ENCODE peak calls at places on chromosomes 11 and 22, in six cellular contexts. L is pancreas, U is heart left ventricle, V is fibroblast of pulmonary artery, B is GM12865, Y is cardiac muscle cell. R is an unnamed sample.

GRCh38 chr22:44741929-44742328 is 10.4 kb upstream of the ARHGAP8 start:
- DNase-seq in L (peak; percentile 5), U (no peak), V (no peak), B (no peak), Y (no peak), R (no peak)

GRCh38 chr11:78889698-78890097 is 315.0 kb upstream of the NARS2 start:
- DNase-seq in L (no peak), U (no peak), V (no peak), B (no peak), Y (no peak), R (no peak)

GRCh38 chr11:67615455-67616430 is 9.0 kb downstream of the NDUFV1 start:
- DNase-seq in L (peak; percentile 87), U (peak; percentile 69), V (peak; percentile 24), B (peak; percentile 64), Y (peak; percentile 65), R (no peak)

GRCh38 chr11:57469268-57469667 is 8.9 kb downstream of the RTN4RL2 start:
- DNase-seq in L (no peak), U (no peak), V (no peak), B (no peak), Y (no peak), R (no peak)

GRCh38 chr11:77062924-77063323 is 3.8 kb upstream of the CAPN5 start:
- DNase-seq in L (no peak), U (no peak), V (no peak), B (no peak), Y (no peak), R (no peak)

GRCh38 chr11:65915101-65915820 is 3.6 kb downstream of the C11orf68 start:
- DNase-seq in L (no peak), U (no peak), V (no peak), B (no peak), Y (no peak), R (no peak)

GRCh38 chr22:35802885-35803284 is 85.2 kb downstream of the APOL5 start:
- DNase-seq in L (no peak), U (no peak), V (no peak), B (no peak), Y (no peak), R (peak; percentile 61)

GRCh38 chr11:82867495-82868082 is 32.6 kb downstream of the PRCP start:
- DNase-seq in L (no peak), U (no peak), V (peak; percentile 86), B (peak; percentile 86), Y (peak; percentile 95), R (peak; percentile 74)

GRCh38 chr22:46007848-46008261 is 30.9 kb upstream of the WNT7B start:
- DNase-seq in L (no peak), U (peak; percentile 89), V (peak; percentile 96), B (no peak), Y (no peak), R (peak; percentile 96)

GRCh38 chr22:50522806-50523438 is 2.5 kb downstream of the SCO2 start:
- DNase-seq in L (peak; percentile 66), U (peak; percentile 62), V (no peak), B (no peak), Y (no peak), R (no peak)

GRCh38 chr22:19904881-19905618 is 36.5 kb upstream of the COMT start:
- DNase-seq in L (no peak), U (no peak), V (no peak), B (no peak), Y (no peak), R (no peak)

GRCh38 chr11:33500865-33501479 is 199.7 kb downstream of the C11orf91 start:
- DNase-seq in L (no peak), U (no peak), V (peak; percentile 68), B (no peak), Y (peak; percentile 76), R (peak; percentile 47)

GRCh38 chr11:65251476-65251875 is 10.3 kb upstream of the POLA2 start:
- DNase-seq in L (no peak), U (no peak), V (no peak), B (no peak), Y (no peak), R (peak; percentile 43)

GRCh38 chr11:77142091-77142975 is 14.3 kb downstream of the MYO7A start:
- DNase-seq in L (no peak), U (peak; percentile 30), V (no peak), B (peak; percentile 24), Y (no peak), R (no peak)

GRCh38 chr11:116731821-116732739 is 40.7 kb downstream of the BUD13 start:
- DNase-seq in L (peak; percentile 45), U (no peak), V (no peak), B (no peak), Y (peak; percentile 24), R (no peak)

GRCh38 chr22:35335936-35336781 is 36.5 kb downstream of the TOM1 start:
- DNase-seq in L (peak; percentile 92), U (no peak), V (no peak), B (no peak), Y (no peak), R (no peak)

GRCh38 chr11:87173185-87174039 is 135.7 kb downstream of the TMEM135 start:
- DNase-seq in L (no peak), U (no peak), V (peak; percentile 66), B (no peak), Y (no peak), R (peak; percentile 60)

GRCh38 chr11:97687106-97687505 is 1297.3 kb downstream of the JRKL start:
- DNase-seq in L (no peak), U (no peak), V (no peak), B (no peak), Y (peak; percentile 15), R (no peak)

GRCh38 chr11:10382518-10382917 is 72.5 kb upstream of the AMPD3 start:
- DNase-seq in L (no peak), U (no peak), V (no peak), B (peak; percentile 18), Y (no peak), R (no peak)

GRCh38 chr11:114296190-114296978 is at the start of gene NNMT:
- DNase-seq in L (no peak), U (no peak), V (peak; percentile 99), B (no peak), Y (no peak), R (peak; percentile 99)

GRCh38 chr11:20608938-20609337 is 9.5 kb downstream of the SLC6A5 start:
- DNase-seq in L (no peak), U (no peak), V (peak; percentile 14), B (no peak), Y (no peak), R (no peak)

GRCh38 chr11:20611445-20611844 is 12.0 kb downstream of the SLC6A5 start:
- DNase-seq in L (no peak), U (no peak), V (peak; percentile 39), B (no peak), Y (no peak), R (no peak)

GRCh38 chr11:20611892-20612291 is 12.5 kb downstream of the SLC6A5 start:
- DNase-seq in L (no peak), U (no peak), V (peak; percentile 89), B (no peak), Y (no peak), R (no peak)

GRCh38 chr11:20610825-20611224 is 11.4 kb downstream of the SLC6A5 start:
- DNase-seq in L (no peak), U (no peak), V (peak; percentile 88), B (no peak), Y (no peak), R (no peak)

DNA sequence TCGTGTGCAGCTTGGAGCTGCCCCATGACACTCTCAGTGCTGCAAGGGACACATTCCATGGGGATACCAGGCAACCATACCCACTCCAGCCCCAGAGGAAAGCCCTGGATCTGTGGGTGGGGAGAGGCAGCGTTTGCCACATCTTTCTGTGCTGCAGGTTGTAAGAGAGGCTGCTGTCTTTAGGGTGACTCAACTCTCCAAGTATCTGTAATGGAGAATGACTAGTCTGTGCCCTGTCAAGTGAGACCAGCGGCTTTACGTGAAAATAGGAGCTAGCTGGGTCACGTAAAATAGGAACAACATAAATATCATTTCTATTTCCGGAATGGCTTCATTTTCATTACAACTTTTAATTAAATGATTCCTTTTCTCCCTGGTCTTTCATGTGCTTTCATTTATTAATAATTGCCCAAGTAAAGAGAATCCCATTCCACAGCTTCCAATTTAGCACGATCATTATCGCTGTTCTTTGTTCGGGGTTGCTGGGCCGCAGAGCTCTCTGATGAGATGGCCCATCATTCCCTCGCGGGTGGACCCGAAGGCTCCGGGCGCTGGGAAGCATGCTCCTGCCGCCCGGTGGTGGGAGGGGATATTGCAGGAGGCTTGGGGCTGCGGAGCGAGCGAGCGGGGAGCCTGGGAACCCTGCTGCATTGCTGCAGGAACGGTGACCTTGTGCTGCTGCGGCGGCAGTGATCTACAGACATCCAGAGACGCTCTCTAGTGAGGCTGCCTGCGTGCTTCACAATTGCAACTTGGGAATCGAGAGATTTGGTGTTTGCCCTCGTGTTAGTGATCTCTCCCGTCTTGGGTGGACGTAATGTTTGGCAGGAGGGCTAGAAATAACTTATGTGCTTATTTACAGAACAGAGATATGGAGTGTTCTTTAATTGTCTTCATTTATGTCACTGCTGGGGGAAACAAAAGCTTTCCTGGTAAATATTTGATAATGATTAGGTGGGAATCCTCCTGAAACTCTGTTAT is 10.6 kb downstream of the SLC6A5 start:
- DNase-seq in L (peak; percentile 87), U (peak; percentile 87), V (peak; percentile 73), B (peak; percentile 79), Y (peak; percentile 90), R (peak; percentile 51)
- H3K4me3 ChIP-seq in L (no peak overlapping the region), U (no peak overlapping the region), V (peak overlapping the region; percentile 28), B (peak overlapping the region; percentile 38), Y (no peak overlapping the region), R (peak overlapping the region; percentile 35)

DNA sequence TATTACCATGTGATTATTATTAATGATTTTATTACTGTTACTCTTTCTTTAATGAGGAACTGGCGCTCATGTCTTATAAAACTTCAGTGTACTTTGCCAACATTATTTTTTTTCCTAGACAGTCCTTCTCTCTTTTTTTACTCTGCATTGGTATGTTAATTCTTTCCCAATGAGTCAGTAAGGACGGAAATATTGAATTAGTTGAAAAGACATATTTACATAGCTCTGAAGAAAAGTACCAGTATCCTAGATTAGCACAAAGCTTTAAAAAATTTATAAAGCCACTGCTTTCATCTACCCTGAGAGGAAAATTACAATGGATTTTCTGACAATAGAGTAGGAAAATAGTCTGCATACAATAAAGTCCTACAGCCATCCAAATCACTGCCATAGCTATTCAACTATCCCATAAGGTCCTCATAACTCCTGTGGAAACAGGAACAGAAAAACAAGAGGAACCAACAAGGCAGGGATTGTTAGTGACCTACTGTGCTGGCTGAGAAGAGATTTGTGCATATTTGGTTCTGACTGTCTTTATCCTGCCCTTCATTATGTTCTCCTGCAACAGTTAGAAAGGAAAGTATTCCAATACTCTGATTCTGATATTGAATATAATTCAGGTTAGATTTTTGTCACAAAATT is 314.4 kb downstream of the AASDHPPT start:
- DNase-seq in L (no peak), U (no peak), V (peak; percentile 75), B (no peak), Y (no peak), R (peak; percentile 78)
- TF ChIP-seq CTCF in L (no peak), U (no peak), V (no peak), B (no peak), Y (no peak), R (no peak)

DNA sequence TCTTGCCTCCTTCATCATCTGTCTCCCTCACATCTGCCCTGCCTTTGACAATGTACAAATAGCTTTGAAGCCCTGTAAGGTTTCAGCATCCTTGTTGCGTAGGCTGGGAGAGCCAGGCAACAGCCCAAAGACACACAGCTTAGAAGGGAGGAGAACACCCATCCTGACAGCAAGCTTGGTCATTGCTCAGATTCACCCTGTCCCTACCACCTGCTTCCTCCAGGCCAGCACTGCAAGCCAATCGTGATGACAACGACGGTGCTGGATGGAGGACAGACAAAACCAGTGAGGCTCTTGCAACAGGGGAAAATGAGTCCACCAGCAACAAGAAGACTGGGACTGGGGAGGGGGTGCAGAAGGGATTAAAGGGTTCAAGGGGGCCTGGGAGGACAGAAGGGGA is 32.9 kb upstream of the CD5 start:
- DNase-seq in L (no peak), U (no peak), V (no peak), B (no peak), Y (no peak), R (no peak)
- H3K4me3 ChIP-seq in L (no peak overlapping the region), U (no peak overlapping the region), V (no peak overlapping the region), B (no peak overlapping the region), Y (no peak overlapping the region), R (no peak overlapping the region)

GRCh38 chr11:2928605-2929510 is at the start of gene PHLDA2:
- DNase-seq in L (peak; percentile 84), U (peak; percentile 75), V (peak; percentile 71), B (peak; percentile 54), Y (peak; percentile 52), R (peak; percentile 76)
- TF ChIP-seq CTCF in L (no peak), U (no peak), V (no peak), B (no peak), Y (no peak), R (peak; percentile 8)